ENCODE peak calls at places on chromosomes 2 and 18, in seven cellular contexts. One of them, this sample, is unnamed.

GRCh38 chr2:137969418-137969765 is 5.1 kb downstream of the HNMT start:
- DNase-seq in endothelial cell: no peak
- DNase-seq in lower leg skin: no peak
- DNase-seq in PC-3: peak
- DNase-seq in AG09309: peak
- DNase-seq in progenitor cell of endocrine pancreas: no peak
- DNase-seq in left lung: no peak
- DNase-seq in this sample: no peak

GRCh38 chr2:194674043-194674442 is 983.0 kb upstream of the SLC39A10 start:
- DNase-seq in left lung: no peak
- DNase-seq in progenitor cell of endocrine pancreas: no peak
- DNase-seq in AG09309: no peak
- DNase-seq in PC-3: no peak
- DNase-seq in lower leg skin: no peak
- DNase-seq in endothelial cell: no peak
- DNase-seq in this sample: no peak

GRCh38 chr18:62610509-62611394 is 87.9 kb downstream of the ZCCHC2 start:
- DNase-seq in left lung: no peak
- DNase-seq in AG09309: no peak
- DNase-seq in endothelial cell: no peak
- DNase-seq in lower leg skin: peak
- DNase-seq in progenitor cell of endocrine pancreas: no peak
- DNase-seq in PC-3: no peak
- DNase-seq in this sample: no peak

GRCh38 chr2:30201990-30202389 is 29.3 kb upstream of the LBH start:
- DNase-seq in lower leg skin: peak
- DNase-seq in PC-3: no peak
- DNase-seq in endothelial cell: no peak
- DNase-seq in left lung: no peak
- DNase-seq in progenitor cell of endocrine pancreas: no peak
- DNase-seq in AG09309: no peak
- DNase-seq in this sample: no peak

GRCh38 chr2:106839849-106840595 is 45.9 kb downstream of the ST6GAL2 start:
- DNase-seq in lower leg skin: peak
- DNase-seq in PC-3: peak
- DNase-seq in AG09309: no peak
- DNase-seq in endothelial cell: peak
- DNase-seq in left lung: no peak
- DNase-seq in progenitor cell of endocrine pancreas: no peak
- DNase-seq in this sample: no peak

GRCh38 chr2:69059731-69060290 is 46.8 kb downstream of the ANTXR1 start:
- DNase-seq in left lung: no peak
- DNase-seq in progenitor cell of endocrine pancreas: no peak
- DNase-seq in endothelial cell: no peak
- DNase-seq in lower leg skin: no peak
- DNase-seq in AG09309: no peak
- DNase-seq in PC-3: no peak
- DNase-seq in this sample: no peak

GRCh38 chr2:65231121-65231520 is 3.5 kb downstream of the ACTR2 start:
- DNase-seq in endothelial cell: no peak
- DNase-seq in left lung: no peak
- DNase-seq in AG09309: no peak
- DNase-seq in PC-3: peak
- DNase-seq in progenitor cell of endocrine pancreas: no peak
- DNase-seq in lower leg skin: no peak
- DNase-seq in this sample: no peak

GRCh38 chr18:12659904-12660605 is 2.1 kb upstream of the SPIRE1 start:
- DNase-seq in lower leg skin: no peak
- DNase-seq in AG09309: no peak
- DNase-seq in progenitor cell of endocrine pancreas: peak
- DNase-seq in endothelial cell: peak
- DNase-seq in PC-3: peak
- DNase-seq in left lung: no peak
- DNase-seq in this sample: no peak

GRCh38 chr2:135916232-135916631 is 40.0 kb upstream of the MCM6 start:
- DNase-seq in endothelial cell: no peak
- DNase-seq in lower leg skin: no peak
- DNase-seq in AG09309: no peak
- DNase-seq in progenitor cell of endocrine pancreas: no peak
- DNase-seq in PC-3: peak
- DNase-seq in left lung: no peak
- DNase-seq in this sample: peak

GRCh38 chr18:47184419-47185050 is 8.4 kb upstream of the IER3IP1 start:
- DNase-seq in AG09309: peak
- DNase-seq in PC-3: no peak
- DNase-seq in lower leg skin: no peak
- DNase-seq in left lung: peak
- DNase-seq in progenitor cell of endocrine pancreas: no peak
- DNase-seq in endothelial cell: no peak
- DNase-seq in this sample: no peak

GRCh38 chr2:207256476-207257207 is 90.9 kb upstream of the KLF7 start:
- DNase-seq in PC-3: no peak
- DNase-seq in AG09309: no peak
- DNase-seq in endothelial cell: no peak
- DNase-seq in left lung: no peak
- DNase-seq in progenitor cell of endocrine pancreas: no peak
- DNase-seq in lower leg skin: no peak
- DNase-seq in this sample: no peak

GRCh38 chr2:84022810-84023431 is 436.2 kb downstream of the SUCLG1 start:
- DNase-seq in PC-3: peak
- DNase-seq in left lung: no peak
- DNase-seq in endothelial cell: peak
- DNase-seq in lower leg skin: no peak
- DNase-seq in progenitor cell of endocrine pancreas: peak
- DNase-seq in AG09309: peak
- DNase-seq in this sample: peak

GRCh38 chr2:241257419-241258032 is 57.9 kb downstream of the HDLBP start:
- DNase-seq in progenitor cell of endocrine pancreas: no peak
- DNase-seq in endothelial cell: no peak
- DNase-seq in AG09309: no peak
- DNase-seq in left lung: no peak
- DNase-seq in PC-3: no peak
- DNase-seq in lower leg skin: peak
- DNase-seq in this sample: no peak
- TF ChIP-seq CTCF in progenitor cell of endocrine pancreas: no peak
- TF ChIP-seq CTCF in endothelial cell: no peak
- TF ChIP-seq CTCF in AG09309: no peak
- TF ChIP-seq CTCF in left lung: no peak
- TF ChIP-seq CTCF in PC-3: no peak
- TF ChIP-seq CTCF in lower leg skin: no peak
- TF ChIP-seq CTCF in this sample: no peak

GRCh38 chr2:218269900-218270720 is at the start of the genes AAMP and PNKD:
- DNase-seq in left lung: peak
- DNase-seq in endothelial cell: peak
- DNase-seq in lower leg skin: peak
- DNase-seq in PC-3: peak
- DNase-seq in progenitor cell of endocrine pancreas: peak
- DNase-seq in AG09309: peak
- DNase-seq in this sample: peak
- TF ChIP-seq CTCF in left lung: no peak
- TF ChIP-seq CTCF in endothelial cell: no peak
- TF ChIP-seq CTCF in lower leg skin: no peak
- TF ChIP-seq CTCF in PC-3: peak
- TF ChIP-seq CTCF in progenitor cell of endocrine pancreas: no peak
- TF ChIP-seq CTCF in AG09309: no peak
- TF ChIP-seq CTCF in this sample: no peak

GRCh38 chr2:7093376-7093775 is 176.2 kb downstream of the RNF144A start:
- DNase-seq in endothelial cell: no peak
- DNase-seq in progenitor cell of endocrine pancreas: no peak
- DNase-seq in lower leg skin: no peak
- DNase-seq in AG09309: no peak
- DNase-seq in PC-3: no peak
- DNase-seq in left lung: no peak
- DNase-seq in this sample: no peak

GRCh38 chr2:7089898-7090510 is 172.8 kb downstream of the RNF144A start:
- DNase-seq in AG09309: no peak
- DNase-seq in endothelial cell: no peak
- DNase-seq in left lung: no peak
- DNase-seq in progenitor cell of endocrine pancreas: no peak
- DNase-seq in lower leg skin: no peak
- DNase-seq in PC-3: no peak
- DNase-seq in this sample: no peak

GRCh38 chr2:7094113-7094760 is 177.0 kb downstream of the RNF144A start:
- DNase-seq in AG09309: no peak
- DNase-seq in endothelial cell: no peak
- DNase-seq in progenitor cell of endocrine pancreas: no peak
- DNase-seq in left lung: no peak
- DNase-seq in lower leg skin: no peak
- DNase-seq in PC-3: no peak
- DNase-seq in this sample: peak

GRCh38 chr2:7084601-7085000 is 167.4 kb downstream of the RNF144A start:
- DNase-seq in AG09309: no peak
- DNase-seq in PC-3: no peak
- DNase-seq in lower leg skin: no peak
- DNase-seq in endothelial cell: no peak
- DNase-seq in left lung: no peak
- DNase-seq in progenitor cell of endocrine pancreas: no peak
- DNase-seq in this sample: no peak

DNA sequence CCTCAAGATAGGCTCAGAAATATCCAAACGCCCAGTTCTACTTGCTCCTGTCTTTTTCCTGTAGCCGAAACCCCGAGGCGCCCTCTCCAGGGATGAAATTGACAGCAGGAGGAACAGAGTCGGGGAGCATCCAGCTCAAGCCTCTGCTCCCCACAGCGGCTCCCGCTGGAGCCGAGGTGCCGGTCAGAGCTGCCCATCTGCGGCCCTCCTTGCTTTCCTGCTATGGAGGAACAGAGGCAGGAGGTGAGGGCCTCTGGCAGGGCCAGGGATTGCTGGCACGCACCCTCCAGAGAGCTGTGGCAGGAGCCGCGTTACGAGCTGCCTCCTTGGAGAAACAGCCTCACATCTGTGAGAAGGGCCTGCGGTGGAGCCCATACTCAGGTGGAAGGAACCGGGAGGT is 172.1 kb downstream of the RNF144A start:
- DNase-seq in left lung: no peak
- DNase-seq in AG09309: no peak
- DNase-seq in lower leg skin: no peak
- DNase-seq in endothelial cell: no peak
- DNase-seq in PC-3: no peak
- DNase-seq in progenitor cell of endocrine pancreas: no peak
- DNase-seq in this sample: no peak
- TF ChIP-seq CTCF in left lung: no peak
- TF ChIP-seq CTCF in AG09309: no peak
- TF ChIP-seq CTCF in lower leg skin: no peak
- TF ChIP-seq CTCF in endothelial cell: no peak
- TF ChIP-seq CTCF in PC-3: no peak
- TF ChIP-seq CTCF in progenitor cell of endocrine pancreas: no peak
- TF ChIP-seq CTCF in this sample: no peak

DNA sequence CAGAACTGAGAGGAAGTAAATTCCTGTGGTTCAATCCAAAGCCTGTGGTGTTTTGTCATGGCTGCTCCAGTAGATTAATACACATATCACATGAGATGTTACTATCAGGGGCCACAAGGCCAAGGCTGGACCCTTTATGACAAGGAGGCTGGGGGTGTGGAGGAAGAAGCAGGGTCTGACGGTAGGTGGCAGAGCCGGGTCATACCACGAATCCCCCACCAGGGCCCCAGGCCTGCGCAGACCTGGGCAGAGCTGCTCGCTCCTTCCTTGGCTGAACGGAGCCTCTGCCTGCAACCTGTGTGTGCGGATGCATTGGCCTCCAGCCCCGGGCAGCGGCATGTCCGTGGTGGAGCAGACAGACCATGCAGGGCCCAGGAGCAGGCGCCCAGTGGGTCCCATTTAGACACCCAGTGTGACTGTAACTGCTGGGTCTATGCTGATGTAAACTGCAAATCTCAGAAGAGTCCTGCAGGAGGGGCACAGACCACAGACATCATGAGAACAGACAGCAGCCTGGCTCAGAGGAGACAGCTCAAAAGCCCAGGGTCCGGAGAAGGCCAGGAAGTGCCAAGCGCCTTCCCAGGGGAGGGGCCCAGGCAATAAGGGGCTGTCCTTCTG is 155.2 kb downstream of the PXDN start:
- DNase-seq in endothelial cell: no peak
- DNase-seq in lower leg skin: peak
- DNase-seq in progenitor cell of endocrine pancreas: no peak
- DNase-seq in PC-3: no peak
- DNase-seq in AG09309: no peak
- DNase-seq in left lung: no peak
- DNase-seq in this sample: no peak
- TF ChIP-seq CTCF in endothelial cell: no peak
- TF ChIP-seq CTCF in lower leg skin: no peak
- TF ChIP-seq CTCF in progenitor cell of endocrine pancreas: peak
- TF ChIP-seq CTCF in PC-3: peak
- TF ChIP-seq CTCF in AG09309: no peak
- TF ChIP-seq CTCF in left lung: no peak
- TF ChIP-seq CTCF in this sample: no peak

GRCh38 chr2:240561325-240561971 is 1.3 kb downstream of the DUSP28 start:
- DNase-seq in AG09309: peak
- DNase-seq in lower leg skin: peak
- DNase-seq in PC-3: peak
- DNase-seq in endothelial cell: no peak
- DNase-seq in left lung: peak
- DNase-seq in progenitor cell of endocrine pancreas: no peak
- DNase-seq in this sample: no peak

GRCh38 chr2:240566203-240567136 is 1.8 kb upstream of the RNPEPL1 start:
- DNase-seq in endothelial cell: peak
- DNase-seq in progenitor cell of endocrine pancreas: peak
- DNase-seq in AG09309: no peak
- DNase-seq in lower leg skin: peak
- DNase-seq in PC-3: peak
- DNase-seq in left lung: peak
- DNase-seq in this sample: no peak

GRCh38 chr2:240565267-240566202 is 2.7 kb upstream of the RNPEPL1 start:
- DNase-seq in left lung: peak
- DNase-seq in endothelial cell: peak
- DNase-seq in AG09309: no peak
- DNase-seq in PC-3: peak
- DNase-seq in progenitor cell of endocrine pancreas: no peak
- DNase-seq in lower leg skin: peak
- DNase-seq in this sample: no peak

GRCh38 chr2:240564571-240565266 is 3.6 kb upstream of the RNPEPL1 start:
- DNase-seq in endothelial cell: no peak
- DNase-seq in PC-3: peak
- DNase-seq in lower leg skin: peak
- DNase-seq in progenitor cell of endocrine pancreas: no peak
- DNase-seq in AG09309: no peak
- DNase-seq in left lung: no peak
- DNase-seq in this sample: no peak

DNA sequence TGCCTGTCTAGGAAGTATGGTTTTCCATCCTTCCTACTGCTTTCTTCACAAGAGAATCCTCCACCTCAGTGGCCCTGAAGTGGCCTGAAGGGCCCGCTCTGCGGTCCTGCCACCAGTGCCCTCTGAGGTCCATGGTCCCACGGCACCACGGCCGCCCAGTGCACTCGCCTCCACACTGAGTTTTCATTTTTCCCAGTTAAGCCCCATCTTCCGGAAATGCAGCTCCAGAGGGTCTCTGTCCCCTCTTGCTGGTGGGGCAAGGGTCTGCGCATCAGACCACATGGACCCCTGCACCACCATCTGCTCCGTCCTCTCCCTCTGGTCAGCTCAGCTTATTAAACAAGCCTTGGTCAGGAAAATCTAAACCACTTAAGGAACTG is 4.0 kb downstream of the DUSP28 start:
- DNase-seq in PC-3: no peak
- DNase-seq in endothelial cell: no peak
- DNase-seq in left lung: no peak
- DNase-seq in AG09309: no peak
- DNase-seq in lower leg skin: no peak
- DNase-seq in progenitor cell of endocrine pancreas: no peak
- DNase-seq in this sample: no peak
- TF ChIP-seq CTCF in PC-3: no peak
- TF ChIP-seq CTCF in endothelial cell: no peak
- TF ChIP-seq CTCF in left lung: no peak
- TF ChIP-seq CTCF in AG09309: no peak
- TF ChIP-seq CTCF in lower leg skin: no peak
- TF ChIP-seq CTCF in progenitor cell of endocrine pancreas: no peak
- TF ChIP-seq CTCF in this sample: no peak

GRCh38 chr2:145615626-145616025 is 1095.7 kb upstream of the ZEB2 start:
- DNase-seq in lower leg skin: no peak
- DNase-seq in endothelial cell: no peak
- DNase-seq in left lung: no peak
- DNase-seq in PC-3: no peak
- DNase-seq in progenitor cell of endocrine pancreas: no peak
- DNase-seq in AG09309: no peak
- DNase-seq in this sample: no peak
- TF ChIP-seq CTCF in lower leg skin: no peak
- TF ChIP-seq CTCF in endothelial cell: no peak
- TF ChIP-seq CTCF in left lung: no peak
- TF ChIP-seq CTCF in PC-3: peak
- TF ChIP-seq CTCF in progenitor cell of endocrine pancreas: no peak
- TF ChIP-seq CTCF in AG09309: no peak
- TF ChIP-seq CTCF in this sample: no peak

This sample was measured in kidney epithelial cell.